ENCODE peak calls at places on chromosome 19, in nine cellular contexts. One of them, this sample, is unnamed.

GRCh38 chr19:41445575-41445974 is 2.6 kb downstream of the ERICH4 start:
- DNase-seq in stimulated activated CD8-positive, alpha-beta memory T cell treated with anti-CD3 and anti-CD28 coated beads, Interleukin-4, amount 100 ng/mL, for 4 hours: no peak
- DNase-seq in mucosa of descending colon: no peak
- DNase-seq in Kasumi-1: no peak
- DNase-seq in fibroblast of lung: no peak
- DNase-seq in suprapubic skin: no peak
- DNase-seq in dorsolateral prefrontal cortex: no peak
- DNase-seq in foreskin fibroblast: no peak
- DNase-seq in A673: no peak
- DNase-seq in this sample: no peak

GRCh38 chr19:35118268-35119026 is 2.8 kb downstream of the FXYD3 start:
- DNase-seq in stimulated activated CD8-positive, alpha-beta memory T cell treated with anti-CD3 and anti-CD28 coated beads, Interleukin-4, amount 100 ng/mL, for 4 hours: no peak
- DNase-seq in mucosa of descending colon: no peak
- DNase-seq in Kasumi-1: no peak
- DNase-seq in fibroblast of lung: no peak
- DNase-seq in suprapubic skin: no peak
- DNase-seq in dorsolateral prefrontal cortex: no peak
- DNase-seq in foreskin fibroblast: no peak
- DNase-seq in A673: no peak
- DNase-seq in this sample: no peak

GRCh38 chr19:48676887-48677286 is 4.1 kb upstream of the NTN5 start:
- DNase-seq in stimulated activated CD8-positive, alpha-beta memory T cell treated with anti-CD3 and anti-CD28 coated beads, Interleukin-4, amount 100 ng/mL, for 4 hours: no peak
- DNase-seq in mucosa of descending colon: peak; percentile 59
- DNase-seq in Kasumi-1: no peak
- DNase-seq in fibroblast of lung: no peak
- DNase-seq in suprapubic skin: no peak
- DNase-seq in dorsolateral prefrontal cortex: no peak
- DNase-seq in foreskin fibroblast: no peak
- DNase-seq in A673: no peak
- DNase-seq in this sample: no peak

GRCh38 chr19:2877398-2878331 is 10.5 kb downstream of the ZNF556 start:
- DNase-seq in stimulated activated CD8-positive, alpha-beta memory T cell treated with anti-CD3 and anti-CD28 coated beads, Interleukin-4, amount 100 ng/mL, for 4 hours: no peak
- DNase-seq in mucosa of descending colon: no peak
- DNase-seq in Kasumi-1: no peak
- DNase-seq in fibroblast of lung: no peak
- DNase-seq in suprapubic skin: no peak
- DNase-seq in dorsolateral prefrontal cortex: no peak
- DNase-seq in foreskin fibroblast: no peak
- DNase-seq in A673: no peak
- DNase-seq in this sample: no peak

GRCh38 chr19:579111-579841 is 6.9 kb downstream of the BSG start:
- DNase-seq in stimulated activated CD8-positive, alpha-beta memory T cell treated with anti-CD3 and anti-CD28 coated beads, Interleukin-4, amount 100 ng/mL, for 4 hours: no peak
- DNase-seq in mucosa of descending colon: no peak
- DNase-seq in Kasumi-1: no peak
- DNase-seq in fibroblast of lung: no peak
- DNase-seq in suprapubic skin: peak; percentile 61
- DNase-seq in dorsolateral prefrontal cortex: no peak
- DNase-seq in foreskin fibroblast: no peak
- DNase-seq in A673: no peak
- DNase-seq in this sample: no peak

GRCh38 chr19:51706296-51706695 is 13.2 kb downstream of the SPACA6 start:
- DNase-seq in stimulated activated CD8-positive, alpha-beta memory T cell treated with anti-CD3 and anti-CD28 coated beads, Interleukin-4, amount 100 ng/mL, for 4 hours: no peak
- DNase-seq in mucosa of descending colon: no peak
- DNase-seq in Kasumi-1: no peak
- DNase-seq in fibroblast of lung: no peak
- DNase-seq in suprapubic skin: no peak
- DNase-seq in dorsolateral prefrontal cortex: no peak
- DNase-seq in foreskin fibroblast: no peak
- DNase-seq in A673: no peak
- DNase-seq in this sample: no peak

GRCh38 chr19:5025027-5025426 is 56.1 kb downstream of the KDM4B start:
- DNase-seq in stimulated activated CD8-positive, alpha-beta memory T cell treated with anti-CD3 and anti-CD28 coated beads, Interleukin-4, amount 100 ng/mL, for 4 hours: no peak
- DNase-seq in mucosa of descending colon: no peak
- DNase-seq in Kasumi-1: no peak
- DNase-seq in fibroblast of lung: no peak
- DNase-seq in suprapubic skin: no peak
- DNase-seq in dorsolateral prefrontal cortex: no peak
- DNase-seq in foreskin fibroblast: no peak
- DNase-seq in A673: no peak
- DNase-seq in this sample: no peak

GRCh38 chr19:8209965-8210659 is 942 bp downstream of the CERS4 start:
- DNase-seq in stimulated activated CD8-positive, alpha-beta memory T cell treated with anti-CD3 and anti-CD28 coated beads, Interleukin-4, amount 100 ng/mL, for 4 hours: no peak
- DNase-seq in mucosa of descending colon: peak; percentile 57
- DNase-seq in Kasumi-1: no peak
- DNase-seq in fibroblast of lung: no peak
- DNase-seq in suprapubic skin: no peak
- DNase-seq in dorsolateral prefrontal cortex: no peak
- DNase-seq in foreskin fibroblast: no peak
- DNase-seq in A673: no peak
- DNase-seq in this sample: no peak

GRCh38 chr19:3620817-3621547 is 5.6 kb downstream of the CACTIN start:
- DNase-seq in stimulated activated CD8-positive, alpha-beta memory T cell treated with anti-CD3 and anti-CD28 coated beads, Interleukin-4, amount 100 ng/mL, for 4 hours: no peak
- DNase-seq in mucosa of descending colon: peak; percentile 45
- DNase-seq in Kasumi-1: no peak
- DNase-seq in fibroblast of lung: no peak
- DNase-seq in suprapubic skin: no peak
- DNase-seq in dorsolateral prefrontal cortex: no peak
- DNase-seq in foreskin fibroblast: no peak
- DNase-seq in A673: no peak
- DNase-seq in this sample: no peak

GRCh38 chr19:14102102-14102696 is 11.6 kb upstream of the SAMD1 start:
- DNase-seq in stimulated activated CD8-positive, alpha-beta memory T cell treated with anti-CD3 and anti-CD28 coated beads, Interleukin-4, amount 100 ng/mL, for 4 hours: no peak
- DNase-seq in mucosa of descending colon: no peak
- DNase-seq in Kasumi-1: no peak
- DNase-seq in fibroblast of lung: no peak
- DNase-seq in suprapubic skin: no peak
- DNase-seq in dorsolateral prefrontal cortex: no peak
- DNase-seq in foreskin fibroblast: no peak
- DNase-seq in A673: no peak
- DNase-seq in this sample: no peak

GRCh38 chr19:6227941-6228325 is 51.8 kb downstream of the MLLT1 start:
- DNase-seq in stimulated activated CD8-positive, alpha-beta memory T cell treated with anti-CD3 and anti-CD28 coated beads, Interleukin-4, amount 100 ng/mL, for 4 hours: no peak
- DNase-seq in mucosa of descending colon: no peak
- DNase-seq in Kasumi-1: no peak
- DNase-seq in fibroblast of lung: no peak
- DNase-seq in suprapubic skin: no peak
- DNase-seq in dorsolateral prefrontal cortex: no peak
- DNase-seq in foreskin fibroblast: no peak
- DNase-seq in A673: no peak
- DNase-seq in this sample: no peak